ENCODE peak calls at places on chromosomes 4 and X, in four cellular contexts. F is BJ, W is choroid plexus epithelial cell, S is BE2C. X is an unnamed sample.
A peak's percentile ranks its signal among the peaks of the same experiment; 100 is the strongest.

GRCh38 chrX:10174810-10175209 is 18.0 kb downstream of the CLCN4 start:
- DNase-seq in W (peak; percentile 60), F (no peak), S (no peak), X (no peak)

GRCh38 chr4:13765535-13765934 is 138.0 kb upstream of the BOD1L1 start:
- DNase-seq in S (no peak), F (no peak), W (no peak), X (peak; percentile 40)

GRCh38 chrX:34866636-34867035 is 76.0 kb upstream of the FAM47B start:
- DNase-seq in F (peak; percentile 39), S (no peak), W (peak; percentile 13), X (no peak)

GRCh38 chr4:123052007-123052406 is 129.6 kb upstream of the NUDT6 start:
- DNase-seq in W (no peak), S (no peak), F (no peak), X (no peak)

GRCh38 chr4:117334451-117335188 is 249.2 kb upstream of the TRAM1L1 start:
- DNase-seq in S (no peak), W (no peak), F (no peak), X (no peak)

GRCh38 chrX:118530537-118530936 is 34.9 kb downstream of the DOCK11 start:
- DNase-seq in W (peak; percentile 33), S (no peak), F (no peak), X (peak; percentile 61)

GRCh38 chrX:1468250-1468772 is 15.6 kb upstream of the ASMTL start:
- DNase-seq in F (no peak), W (peak; percentile 37), S (no peak), X (no peak)

GRCh38 chrX:154526901-154527675 is 11.1 kb upstream of the FAM3A start:
- DNase-seq in S (peak; percentile 77), F (no peak), W (peak; percentile 84), X (peak; percentile 84)

GRCh38 chr4:187883836-187884235 is 111.7 kb upstream of the ZFP42 start:
- DNase-seq in F (no peak), W (no peak), S (no peak), X (no peak)

GRCh38 chr4:10965196-10965595 is 280.6 kb upstream of the CLNK start:
- DNase-seq in W (peak; percentile 4), F (no peak), S (no peak), X (no peak)

GRCh38 chr4:112857461-112857860 is 192.0 kb upstream of the ANK2 start:
- DNase-seq in S (no peak), F (peak; percentile 90), W (peak; percentile 76), X (no peak)

GRCh38 chr4:138509346-138509745 is 267.2 kb upstream of the SLC7A11 start:
- DNase-seq in S (no peak), W (no peak), F (no peak), X (no peak)

GRCh38 chr4:138510053-138510452 is 267.9 kb upstream of the SLC7A11 start:
- DNase-seq in W (peak; percentile 38), F (no peak), S (no peak), X (no peak)

GRCh38 chr4:138513535-138513934 is 271.4 kb upstream of the SLC7A11 start:
- DNase-seq in W (no peak), S (no peak), F (no peak), X (no peak)

GRCh38 chr4:138507527-138507926 is 265.4 kb upstream of the SLC7A11 start:
- DNase-seq in F (no peak), W (peak; percentile 93), S (no peak), X (peak; percentile 54)

GRCh38 chr4:138512766-138513165 is 270.6 kb upstream of the SLC7A11 start:
- DNase-seq in W (peak; percentile 32), F (no peak), S (no peak), X (no peak)
- H3K4me3 ChIP-seq in W (no peak overlapping the region), F (no peak overlapping the region), S (no peak overlapping the region), X (no peak overlapping the region)

DNA sequence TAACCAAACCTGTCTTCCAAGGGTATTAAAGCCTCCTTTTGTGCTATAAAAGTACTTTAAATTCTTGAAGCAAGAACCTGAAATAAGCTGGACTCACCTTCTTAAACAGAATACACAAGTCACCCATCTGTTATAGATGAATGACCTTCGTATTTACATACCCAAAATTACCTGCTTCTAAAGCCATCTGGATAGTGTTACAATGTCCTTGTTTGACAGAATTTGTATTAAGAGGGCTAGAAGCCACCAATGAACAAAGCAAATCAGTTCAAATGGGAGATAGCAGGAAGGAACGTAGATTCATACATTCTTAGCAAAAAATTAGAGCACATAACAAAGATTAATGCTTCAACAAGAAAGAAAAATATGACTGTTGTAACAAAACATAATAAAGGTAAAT is 33.7 kb upstream of the CCSER1 start:
- DNase-seq in S (no peak), F (no peak), W (no peak), X (no peak)
- H3K4me3 ChIP-seq in S (no peak overlapping the region), F (no peak overlapping the region), W (no peak overlapping the region), X (no peak overlapping the region)

GRCh38 chr4:42234817-42235216 is 82.4 kb upstream of the BEND4 start:
- DNase-seq in W (no peak), S (no peak), F (no peak), X (no peak)
- H3K4me3 ChIP-seq in W (no peak overlapping the region), S (no peak overlapping the region), F (no peak overlapping the region), X (no peak overlapping the region)

GRCh38 chrX:130402211-130402684 is 461 bp downstream of the RBMX2 start:
- DNase-seq in S (no peak), W (no peak), F (no peak), X (no peak)

GRCh38 chrX:130401415-130402210 is at the start of gene RBMX2:
- DNase-seq in S (peak; percentile 80), F (peak; percentile 10), W (peak; percentile 75), X (peak; percentile 77)
- H3K4me3 ChIP-seq in S (peak within 1 kb of the TSS; percentile 83), F (peak within 1 kb of the TSS; percentile 77), W (peak within 1 kb of the TSS; percentile 78), X (peak within 1 kb of the TSS; percentile 71)

X was measured in cardiac muscle cell.